ENCODE peak calls at places on chromosomes 4 and X, in ten cellular contexts. One of them, this sample, is unnamed.

GRCh38 chrX:120736989-120737388 is 107.1 kb upstream of the C1GALT1C1 start:
- DNase-seq in fibroblast of the aortic adventitia: peak
- DNase-seq in tibial artery: no peak
- DNase-seq in GM06990: no peak
- DNase-seq in IMR-90: peak
- DNase-seq in SK-N-SH: no peak
- DNase-seq in colonic mucosa: no peak
- DNase-seq in astrocyte of the spinal cord: peak
- DNase-seq in OCI-LY7: no peak
- DNase-seq in fibroblast of pulmonary artery: no peak
- DNase-seq in this sample: no peak

GRCh38 chrX:122770581-122770980 is 413.5 kb upstream of the GRIA3 start:
- DNase-seq in astrocyte of the spinal cord: no peak
- DNase-seq in GM06990: no peak
- DNase-seq in fibroblast of pulmonary artery: no peak
- DNase-seq in IMR-90: no peak
- DNase-seq in OCI-LY7: no peak
- DNase-seq in tibial artery: no peak
- DNase-seq in SK-N-SH: no peak
- DNase-seq in fibroblast of the aortic adventitia: no peak
- DNase-seq in colonic mucosa: no peak
- DNase-seq in this sample: no peak

GRCh38 chr4:128379860-128380259 is 92.2 kb upstream of the PGRMC2 start:
- DNase-seq in IMR-90: peak
- DNase-seq in astrocyte of the spinal cord: peak
- DNase-seq in tibial artery: peak
- DNase-seq in fibroblast of the aortic adventitia: peak
- DNase-seq in SK-N-SH: peak
- DNase-seq in OCI-LY7: peak
- DNase-seq in GM06990: no peak
- DNase-seq in colonic mucosa: no peak
- DNase-seq in fibroblast of pulmonary artery: peak
- DNase-seq in this sample: peak

GRCh38 chrX:106875151-106875550 is 28.0 kb downstream of the RIPPLY1 start:
- DNase-seq in fibroblast of the aortic adventitia: no peak
- DNase-seq in OCI-LY7: no peak
- DNase-seq in colonic mucosa: no peak
- DNase-seq in fibroblast of pulmonary artery: no peak
- DNase-seq in IMR-90: peak
- DNase-seq in tibial artery: no peak
- DNase-seq in GM06990: no peak
- DNase-seq in SK-N-SH: no peak
- DNase-seq in astrocyte of the spinal cord: no peak
- DNase-seq in this sample: peak

GRCh38 chrX:9465380-9466114 is 689 bp downstream of the TBL1X start:
- DNase-seq in tibial artery: peak
- DNase-seq in SK-N-SH: peak
- DNase-seq in OCI-LY7: peak
- DNase-seq in colonic mucosa: peak
- DNase-seq in GM06990: peak
- DNase-seq in fibroblast of the aortic adventitia: no peak
- DNase-seq in fibroblast of pulmonary artery: no peak
- DNase-seq in IMR-90: no peak
- DNase-seq in astrocyte of the spinal cord: no peak
- DNase-seq in this sample: no peak

GRCh38 chrX:3712870-3713224 is 602 bp downstream of the PRKX start:
- DNase-seq in OCI-LY7: no peak
- DNase-seq in fibroblast of the aortic adventitia: no peak
- DNase-seq in fibroblast of pulmonary artery: no peak
- DNase-seq in colonic mucosa: peak
- DNase-seq in tibial artery: no peak
- DNase-seq in astrocyte of the spinal cord: no peak
- DNase-seq in GM06990: peak
- DNase-seq in SK-N-SH: no peak
- DNase-seq in IMR-90: no peak
- DNase-seq in this sample: no peak

GRCh38 chr4:168857546-168858314 is 152.3 kb downstream of the CBR4 start:
- DNase-seq in tibial artery: no peak
- DNase-seq in SK-N-SH: no peak
- DNase-seq in fibroblast of the aortic adventitia: peak
- DNase-seq in OCI-LY7: no peak
- DNase-seq in GM06990: no peak
- DNase-seq in colonic mucosa: no peak
- DNase-seq in fibroblast of pulmonary artery: peak
- DNase-seq in IMR-90: peak
- DNase-seq in astrocyte of the spinal cord: peak
- DNase-seq in this sample: peak

GRCh38 chrX:40012039-40012799 is 85.5 kb downstream of the BCOR start:
- DNase-seq in OCI-LY7: no peak
- DNase-seq in tibial artery: peak
- DNase-seq in SK-N-SH: no peak
- DNase-seq in fibroblast of pulmonary artery: peak
- DNase-seq in colonic mucosa: peak
- DNase-seq in GM06990: no peak
- DNase-seq in IMR-90: peak
- DNase-seq in astrocyte of the spinal cord: peak
- DNase-seq in fibroblast of the aortic adventitia: peak
- DNase-seq in this sample: peak

GRCh38 chr4:4269856-4270255 is 20.1 kb downstream of the LYAR start:
- DNase-seq in fibroblast of pulmonary artery: peak
- DNase-seq in colonic mucosa: no peak
- DNase-seq in OCI-LY7: no peak
- DNase-seq in astrocyte of the spinal cord: peak
- DNase-seq in SK-N-SH: no peak
- DNase-seq in tibial artery: no peak
- DNase-seq in IMR-90: no peak
- DNase-seq in fibroblast of the aortic adventitia: no peak
- DNase-seq in GM06990: no peak
- DNase-seq in this sample: peak

GRCh38 chr4:102723511-102723910 is 37.3 kb downstream of the MANBA start:
- DNase-seq in IMR-90: no peak
- DNase-seq in fibroblast of pulmonary artery: no peak
- DNase-seq in tibial artery: no peak
- DNase-seq in fibroblast of the aortic adventitia: peak
- DNase-seq in astrocyte of the spinal cord: no peak
- DNase-seq in GM06990: no peak
- DNase-seq in SK-N-SH: no peak
- DNase-seq in OCI-LY7: no peak
- DNase-seq in colonic mucosa: no peak
- DNase-seq in this sample: no peak

GRCh38 chr4:74628808-74629616 is 165.3 kb downstream of the BTC start:
- DNase-seq in IMR-90: peak
- DNase-seq in tibial artery: no peak
- DNase-seq in fibroblast of pulmonary artery: no peak
- DNase-seq in OCI-LY7: no peak
- DNase-seq in colonic mucosa: peak
- DNase-seq in astrocyte of the spinal cord: no peak
- DNase-seq in GM06990: no peak
- DNase-seq in SK-N-SH: no peak
- DNase-seq in fibroblast of the aortic adventitia: no peak
- DNase-seq in this sample: no peak

DNA sequence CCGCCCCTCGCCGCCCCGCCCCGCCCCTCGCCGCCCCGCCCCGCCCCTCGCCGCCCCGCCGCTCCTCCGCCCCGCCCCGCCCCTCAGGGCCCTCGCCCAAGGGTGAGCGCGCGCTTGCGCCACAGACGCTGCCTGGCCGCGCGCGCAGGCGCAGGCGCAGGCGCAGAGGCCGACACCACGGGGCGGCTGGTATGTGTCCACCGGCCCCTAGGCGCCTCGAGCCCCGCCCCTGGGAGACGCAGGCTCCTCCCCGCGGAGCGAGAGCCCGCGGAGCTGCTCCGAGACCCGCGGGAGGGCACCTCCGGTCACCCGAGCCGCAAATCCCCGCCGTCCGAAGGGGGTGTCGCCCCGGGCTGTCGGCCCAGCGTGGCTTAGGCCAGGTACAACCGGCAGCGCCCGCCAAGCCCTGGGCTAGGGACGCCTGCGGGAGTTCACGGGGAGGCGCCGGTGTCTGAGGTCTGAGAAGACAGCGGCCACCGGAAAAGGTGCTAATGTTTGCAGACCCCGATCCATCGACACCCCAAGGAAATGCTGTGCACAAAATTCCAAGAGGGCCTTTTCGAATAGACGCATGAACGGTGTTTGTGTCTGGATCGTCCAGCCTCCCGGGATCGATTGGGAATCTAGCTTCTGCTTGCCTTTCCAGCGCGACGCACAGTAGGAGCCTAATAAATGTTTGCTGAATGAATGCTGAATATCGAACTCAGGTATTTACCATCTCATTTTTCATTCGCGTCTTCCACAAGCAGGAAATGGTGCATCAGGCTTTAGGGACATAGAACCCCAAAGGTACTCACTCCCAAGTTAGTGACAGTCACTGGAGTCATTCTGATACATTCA is 473 bp upstream of the CCNQ start:
- DNase-seq in fibroblast of pulmonary artery: peak
- DNase-seq in GM06990: peak
- DNase-seq in IMR-90: peak
- DNase-seq in tibial artery: peak
- DNase-seq in fibroblast of the aortic adventitia: peak
- DNase-seq in OCI-LY7: peak
- DNase-seq in colonic mucosa: peak
- DNase-seq in astrocyte of the spinal cord: peak
- DNase-seq in SK-N-SH: peak
- DNase-seq in this sample: peak
- H3K4me3 ChIP-seq in fibroblast of pulmonary artery: peak
- H3K4me3 ChIP-seq in GM06990: peak
- H3K4me3 ChIP-seq in IMR-90: peak
- H3K4me3 ChIP-seq in tibial artery: peak
- H3K4me3 ChIP-seq in fibroblast of the aortic adventitia: peak
- H3K4me3 ChIP-seq in OCI-LY7: peak
- H3K4me3 ChIP-seq in colonic mucosa: peak
- H3K4me3 ChIP-seq in astrocyte of the spinal cord: peak
- H3K4me3 ChIP-seq in SK-N-SH: peak
- H3K4me3 ChIP-seq in this sample: peak

GRCh38 chr4:62243895-62244294 is 1043.8 kb downstream of the ADGRL3 start:
- DNase-seq in IMR-90: no peak
- DNase-seq in fibroblast of the aortic adventitia: no peak
- DNase-seq in GM06990: no peak
- DNase-seq in SK-N-SH: no peak
- DNase-seq in tibial artery: no peak
- DNase-seq in colonic mucosa: no peak
- DNase-seq in OCI-LY7: no peak
- DNase-seq in fibroblast of pulmonary artery: no peak
- DNase-seq in astrocyte of the spinal cord: no peak
- DNase-seq in this sample: no peak
- TF ChIP-seq CTCF in IMR-90: no peak
- TF ChIP-seq CTCF in fibroblast of the aortic adventitia: no peak
- TF ChIP-seq CTCF in GM06990: no peak
- TF ChIP-seq CTCF in SK-N-SH: no peak
- TF ChIP-seq CTCF in tibial artery: no peak
- TF ChIP-seq CTCF in colonic mucosa: no peak
- TF ChIP-seq CTCF in OCI-LY7: no peak
- TF ChIP-seq CTCF in fibroblast of pulmonary artery: no peak
- TF ChIP-seq CTCF in astrocyte of the spinal cord: no peak
- TF ChIP-seq CTCF in this sample: no peak

GRCh38 chr4:48654015-48654664 is 125.9 kb downstream of the FRYL start:
- DNase-seq in colonic mucosa: no peak
- DNase-seq in astrocyte of the spinal cord: peak
- DNase-seq in fibroblast of the aortic adventitia: peak
- DNase-seq in OCI-LY7: no peak
- DNase-seq in GM06990: no peak
- DNase-seq in IMR-90: peak
- DNase-seq in tibial artery: no peak
- DNase-seq in fibroblast of pulmonary artery: peak
- DNase-seq in SK-N-SH: no peak
- DNase-seq in this sample: peak
- H3K4me3 ChIP-seq in colonic mucosa: no peak
- H3K4me3 ChIP-seq in astrocyte of the spinal cord: no peak
- H3K4me3 ChIP-seq in fibroblast of the aortic adventitia: peak
- H3K4me3 ChIP-seq in OCI-LY7: no peak
- H3K4me3 ChIP-seq in GM06990: no peak
- H3K4me3 ChIP-seq in IMR-90: no peak
- H3K4me3 ChIP-seq in tibial artery: peak
- H3K4me3 ChIP-seq in fibroblast of pulmonary artery: peak
- H3K4me3 ChIP-seq in SK-N-SH: peak
- H3K4me3 ChIP-seq in this sample: peak

DNA sequence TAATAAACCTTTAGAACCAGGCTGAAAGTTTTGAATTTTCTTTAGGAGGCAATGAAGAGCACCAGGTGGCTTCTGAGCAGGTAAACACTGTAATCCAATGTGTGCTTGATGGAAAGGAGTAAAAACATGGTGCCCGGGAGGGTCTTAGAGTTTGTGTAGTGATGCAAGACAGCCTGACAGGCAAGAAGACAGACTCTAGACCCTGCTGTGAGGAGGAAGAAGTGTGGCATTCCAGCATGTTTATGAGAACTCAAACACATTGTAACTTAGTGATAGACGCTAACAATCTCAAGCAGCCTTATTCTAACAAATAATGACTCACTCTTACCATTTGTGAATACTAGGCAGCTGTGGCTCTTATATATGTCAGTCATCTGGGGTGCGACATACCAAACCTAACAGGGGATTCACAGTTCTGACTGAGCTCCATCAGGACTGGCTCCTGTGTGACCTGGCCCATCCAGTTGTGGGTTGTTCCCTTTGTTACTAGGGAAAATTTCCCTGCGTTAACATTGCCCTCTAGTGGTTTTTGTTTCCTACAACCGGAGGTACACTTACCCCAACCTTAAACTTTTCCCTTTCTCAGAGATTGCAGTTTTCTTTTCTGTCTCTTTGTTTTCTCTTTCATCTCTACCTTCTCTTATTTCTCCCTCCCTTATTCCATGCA is 53.8 kb downstream of the VSIG4 start:
- DNase-seq in SK-N-SH: peak
- DNase-seq in OCI-LY7: peak
- DNase-seq in colonic mucosa: peak
- DNase-seq in GM06990: peak
- DNase-seq in tibial artery: no peak
- DNase-seq in fibroblast of pulmonary artery: peak
- DNase-seq in fibroblast of the aortic adventitia: peak
- DNase-seq in IMR-90: peak
- DNase-seq in astrocyte of the spinal cord: peak
- DNase-seq in this sample: peak
- TF ChIP-seq CTCF in SK-N-SH: peak
- TF ChIP-seq CTCF in OCI-LY7: peak
- TF ChIP-seq CTCF in colonic mucosa: peak
- TF ChIP-seq CTCF in GM06990: peak
- TF ChIP-seq CTCF in tibial artery: peak
- TF ChIP-seq CTCF in fibroblast of pulmonary artery: peak
- TF ChIP-seq CTCF in fibroblast of the aortic adventitia: peak
- TF ChIP-seq CTCF in IMR-90: peak
- TF ChIP-seq CTCF in astrocyte of the spinal cord: peak
- TF ChIP-seq CTCF in this sample: peak

DNA sequence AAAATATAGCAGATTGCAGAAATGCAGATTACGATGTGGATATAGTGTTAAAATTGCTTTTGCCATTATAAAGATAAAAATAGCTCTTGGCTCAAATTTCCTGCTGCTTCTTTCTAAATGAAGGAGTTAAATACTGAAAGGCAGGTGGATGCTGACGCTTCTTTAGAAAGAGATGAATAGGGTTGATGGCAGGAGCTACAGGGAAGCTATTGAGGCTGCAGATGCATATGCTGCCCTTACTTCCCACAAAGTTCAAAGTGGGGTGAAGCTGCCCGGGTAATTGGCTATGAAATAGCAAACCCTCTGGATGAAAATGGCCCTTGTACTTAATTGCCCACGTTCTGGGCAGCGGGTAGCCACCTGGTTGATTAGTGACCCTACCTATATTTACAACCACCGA is 379.5 kb downstream of the ZIC3 start:
- DNase-seq in SK-N-SH: no peak
- DNase-seq in fibroblast of the aortic adventitia: no peak
- DNase-seq in OCI-LY7: no peak
- DNase-seq in fibroblast of pulmonary artery: no peak
- DNase-seq in IMR-90: no peak
- DNase-seq in astrocyte of the spinal cord: no peak
- DNase-seq in colonic mucosa: no peak
- DNase-seq in GM06990: no peak
- DNase-seq in tibial artery: no peak
- DNase-seq in this sample: no peak
- H3K4me3 ChIP-seq in SK-N-SH: no peak
- H3K4me3 ChIP-seq in fibroblast of the aortic adventitia: no peak
- H3K4me3 ChIP-seq in OCI-LY7: no peak
- H3K4me3 ChIP-seq in fibroblast of pulmonary artery: no peak
- H3K4me3 ChIP-seq in IMR-90: no peak
- H3K4me3 ChIP-seq in astrocyte of the spinal cord: no peak
- H3K4me3 ChIP-seq in colonic mucosa: no peak
- H3K4me3 ChIP-seq in GM06990: no peak
- H3K4me3 ChIP-seq in tibial artery: no peak
- H3K4me3 ChIP-seq in this sample: no peak